ENCODE peak calls at places on chromosomes 6 and 20, in seven cellular contexts. P is natural killer cell, N is caudate nucleus, C is skeletal muscle cell, G is A172, R is adipocyte, L is NCI-H1092 treated with DMSO at 0.1 percent for 48 hours. F is an unnamed sample.

GRCh38 chr20:19633985-19634384 is 124.1 kb upstream of the RIN2 start:
- DNase-seq in P (no peak), N (no peak), C (no peak), G (no peak), R (peak; percentile 37), L (no peak), F (no peak)

GRCh38 chr20:23042270-23042669 is 7.2 kb downstream of the SSTR4 start:
- DNase-seq in P (no peak), N (no peak), C (no peak), G (no peak), R (no peak), L (no peak), F (no peak)

GRCh38 chr6:160215232-160215631 is 43.4 kb downstream of the SLC22A2 start:
- DNase-seq in P (no peak), N (no peak), C (no peak), G (peak; percentile 6), R (no peak), L (no peak), F (no peak)

GRCh38 chr20:25076731-25077609 is 5.0 kb downstream of the VSX1 start:
- DNase-seq in P (no peak), N (no peak), C (no peak), G (peak; percentile 81), R (peak; percentile 20), L (peak; percentile 43), F (peak; percentile 64)

GRCh38 chr20:59737073-59737691 is 132.8 kb downstream of the PHACTR3 start:
- DNase-seq in P (no peak), N (no peak), C (no peak), G (no peak), R (no peak), L (no peak), F (no peak)

GRCh38 chr6:2793491-2794151 is 28.4 kb downstream of the WRNIP1 start:
- DNase-seq in P (no peak), N (no peak), C (no peak), G (no peak), R (no peak), L (no peak), F (no peak)

GRCh38 chr6:73747293-73747692 is 51.3 kb downstream of the CD109 start:
- DNase-seq in P (no peak), N (no peak), C (no peak), G (no peak), R (no peak), L (no peak), F (no peak)

GRCh38 chr20:44181611-44182010 is 5.4 kb downstream of the JPH2 start:
- DNase-seq in P (no peak), N (no peak), C (no peak), G (no peak), R (no peak), L (peak; percentile 13), F (no peak)

GRCh38 chr6:75204959-75205775 is 686 bp downstream of the COL12A1 start:
- DNase-seq in P (no peak), N (no peak), C (peak; percentile 43), G (peak; percentile 28), R (peak; percentile 85), L (no peak), F (no peak)

GRCh38 chr20:55095745-55096450 is 620.5 kb downstream of the DOK5 start:
- DNase-seq in P (no peak), N (no peak), C (no peak), G (peak; percentile 23), R (no peak), L (no peak), F (no peak)

GRCh38 chr6:157244175-157244574 is 79.1 kb downstream of the TMEM242 start:
- DNase-seq in P (no peak), N (no peak), C (peak; percentile 85), G (peak; percentile 24), R (peak; percentile 80), L (no peak), F (no peak)

GRCh38 chr20:33352258-33353012 is 48.9 kb downstream of the CDK5RAP1 start:
- DNase-seq in P (no peak), N (no peak), C (no peak), G (no peak), R (no peak), L (no peak), F (no peak)

GRCh38 chr6:81981812-81982211 is 229.3 kb upstream of the TENT5A start:
- DNase-seq in P (no peak), N (no peak), C (no peak), G (peak; percentile 53), R (peak; percentile 65), L (no peak), F (no peak)

GRCh38 chr6:150279533-150279932 is 89.3 kb upstream of the IYD start:
- DNase-seq in P (no peak), N (no peak), C (no peak), G (no peak), R (no peak), L (no peak), F (no peak)

GRCh38 chr6:10847684-10848083 is 9.3 kb upstream of the MAK start:
- DNase-seq in P (no peak), N (no peak), C (no peak), G (no peak), R (peak; percentile 14), L (no peak), F (peak; percentile 38)

GRCh38 chr20:2006452-2007381 is 12.9 kb upstream of the PDYN start:
- DNase-seq in P (no peak), N (no peak), C (no peak), G (peak; percentile 18), R (peak; percentile 65), L (peak; percentile 33), F (no peak)

F was measured in DMS79 treated with DMSO at 0.1 percent for 48 hours.